ENCODE peak calls at places on chromosomes 5 and 9, in nine cellular contexts. Q, J, E, U, V, N, L, F and W are unnamed samples.

GRCh38 chr9:136325354-136325753 is 2.0 kb upstream of the GPSM1 start:
- DNase-seq in Q (no peak), J (no peak), E (no peak), U (no peak), V (no peak), N (no peak), L (no peak), F (no peak), W (no peak)

GRCh38 chr5:122704247-122705036 is 70.4 kb upstream of the SNX2 start:
- DNase-seq in Q (no peak), J (no peak), E (no peak), U (no peak), V (peak; percentile 45), N (no peak), L (peak; percentile 46), F (no peak), W (no peak)

GRCh38 chr5:150781706-150782614 is 3.4 kb downstream of the SMIM3 start:
- DNase-seq in Q (no peak), J (no peak), E (no peak), U (peak; percentile 51), V (peak; percentile 78), N (peak; percentile 29), L (no peak), F (no peak), W (no peak)

GRCh38 chr5:136810198-136810823 is 445.0 kb upstream of the TRPC7 start:
- DNase-seq in Q (no peak), J (no peak), E (no peak), U (no peak), V (no peak), N (no peak), L (no peak), F (no peak), W (no peak)

GRCh38 chr9:128764361-128764760 is 7.4 kb downstream of the ZER1 start:
- DNase-seq in Q (no peak), J (no peak), E (no peak), U (no peak), V (no peak), N (no peak), L (peak; percentile 38), F (no peak), W (no peak)

GRCh38 chr5:140108093-140109049 is 5.5 kb upstream of the PURA start:
- DNase-seq in Q (peak; percentile 29), J (no peak), E (no peak), U (peak; percentile 90), V (no peak), N (peak; percentile 41), L (no peak), F (peak; percentile 71), W (peak; percentile 85)

GRCh38 chr5:123545506-123545905 is 33.5 kb downstream of the CSNK1G3 start:
- DNase-seq in Q (no peak), J (no peak), E (no peak), U (peak; percentile 21), V (no peak), N (no peak), L (peak; percentile 45), F (no peak), W (no peak)

GRCh38 chr5:41788800-41789395 is 81.3 kb downstream of the OXCT1 start:
- DNase-seq in Q (no peak), J (no peak), E (no peak), U (no peak), V (no peak), N (no peak), L (no peak), F (no peak), W (no peak)

GRCh38 chr9:131423171-131423581 is 29.3 kb downstream of the PRRC2B start:
- DNase-seq in Q (no peak), J (peak; percentile 38), E (peak; percentile 60), U (peak; percentile 59), V (no peak), N (peak; percentile 69), L (no peak), F (no peak), W (peak; percentile 64)

GRCh38 chr5:10337986-10338385 is 15.5 kb upstream of the MARCHF6 start:
- DNase-seq in Q (no peak), J (no peak), E (no peak), U (no peak), V (no peak), N (no peak), L (no peak), F (no peak), W (no peak)

GRCh38 chr5:140113180-140113698 is 670 bp upstream of the PURA start:
- DNase-seq in Q (peak; percentile 21), J (no peak), E (no peak), U (peak; percentile 21), V (no peak), N (no peak), L (peak; percentile 51), F (peak; percentile 71), W (no peak)

GRCh38 chr5:154197801-154198461 is 7.4 kb downstream of the GALNT10 start:
- DNase-seq in Q (no peak), J (no peak), E (no peak), U (no peak), V (peak; percentile 44), N (peak; percentile 57), L (peak; percentile 46), F (no peak), W (no peak)

GRCh38 chr9:91948423-91949292 is 1.4 kb downstream of the ROR2 start:
- DNase-seq in Q (no peak), J (peak; percentile 42), E (peak; percentile 76), U (peak; percentile 66), V (no peak), N (peak; percentile 76), L (peak; percentile 91), F (peak; percentile 79), W (no peak)
- TF ChIP-seq POLR2A in Q (no peak), J (no peak), E (no peak), U (no peak), V (no peak), N (no peak), L (no peak), F (no peak), W (no peak)

DNA sequence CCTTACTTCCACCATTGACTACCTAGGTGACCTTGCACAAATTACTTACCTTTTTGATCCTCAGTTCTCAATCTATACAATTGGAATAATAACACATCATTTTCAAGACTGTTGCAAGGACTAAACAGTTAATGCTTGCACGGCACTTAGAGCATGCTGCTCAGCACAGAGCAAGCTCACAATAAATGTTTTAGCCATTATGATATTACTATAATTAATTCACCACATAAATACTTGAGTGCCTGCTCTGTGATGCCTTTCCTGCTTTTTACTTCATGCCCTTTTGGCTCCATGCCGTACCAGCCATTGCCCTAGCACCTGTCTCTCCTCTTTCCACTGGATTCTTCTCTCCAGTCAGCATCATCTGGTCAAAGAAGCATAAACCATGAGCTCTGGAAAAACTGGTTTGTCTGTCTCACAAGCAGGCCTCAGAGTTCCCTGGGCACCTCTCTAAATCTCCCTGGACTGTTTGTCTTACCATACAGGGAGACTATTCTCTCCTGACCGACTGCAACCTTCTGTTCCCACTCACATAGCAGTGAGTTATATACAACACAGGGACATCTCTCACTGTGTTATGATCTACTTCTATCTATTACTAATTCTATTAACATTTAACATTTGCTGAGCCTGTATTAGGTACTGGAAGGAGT is 260.4 kb upstream of the ADRA1B start:
- DNase-seq in Q (no peak), J (no peak), E (no peak), U (no peak), V (no peak), N (no peak), L (no peak), F (no peak), W (no peak)
- TF ChIP-seq POLR2AphosphoS5 in Q (no peak), J (no peak), E (no peak), U (no peak), V (no peak), N (no peak), L (no peak), F (no peak), W (no peak)

GRCh38 chr9:124011460-124012301 is at the start of gene LHX2:
- DNase-seq in Q (peak; percentile 71), J (no peak), E (no peak), U (peak; percentile 27), V (no peak), N (peak; percentile 37), L (peak; percentile 57), F (peak; percentile 60), W (peak; percentile 81)
- TF ChIP-seq POLR2A in Q (no peak), J (no peak), E (no peak), U (no peak), V (no peak), N (no peak), L (no peak), F (no peak), W (no peak)

GRCh38 chr5:148899993-148900392 is 73.6 kb downstream of the ADRB2 start:
- DNase-seq in Q (no peak), J (no peak), E (no peak), U (no peak), V (no peak), N (no peak), L (no peak), F (no peak), W (no peak)
- TF ChIP-seq POLR2AphosphoS5 in Q (no peak), J (no peak), E (no peak), U (no peak), V (no peak), N (no peak), L (no peak), F (no peak), W (no peak)

GRCh38 chr9:83060557-83060956 is 2.4 kb downstream of the RASEF start:
- DNase-seq in Q (no peak), J (no peak), E (peak; percentile 72), U (no peak), V (no peak), N (peak; percentile 58), L (no peak), F (no peak), W (no peak)

GRCh38 chr9:83062011-83062652 is 810 bp downstream of the RASEF start:
- DNase-seq in Q (no peak), J (no peak), E (peak; percentile 74), U (peak; percentile 64), V (no peak), N (peak; percentile 80), L (no peak), F (peak; percentile 62), W (no peak)

GRCh38 chr9:83061036-83061435 is 1.9 kb downstream of the RASEF start:
- DNase-seq in Q (no peak), J (no peak), E (no peak), U (peak; percentile 38), V (no peak), N (no peak), L (no peak), F (no peak), W (no peak)

GRCh38 chr9:83065233-83065632 is 2.3 kb upstream of the RASEF start:
- DNase-seq in Q (no peak), J (no peak), E (no peak), U (no peak), V (no peak), N (no peak), L (no peak), F (no peak), W (no peak)

GRCh38 chr9:83062653-83063527 is at the start of gene RASEF:
- DNase-seq in Q (no peak), J (no peak), E (peak; percentile 86), U (peak; percentile 85), V (no peak), N (peak; percentile 82), L (no peak), F (no peak), W (peak; percentile 74)
- TF ChIP-seq POLR2A in Q (no peak), J (no peak), E (peak; percentile 28), U (peak; percentile 86), V (no peak), N (no peak), L (no peak), F (no peak), W (no peak)